ENCODE peak calls at places on chromosome 1, in five cellular contexts. One of them, this sample, is unnamed.

GRCh38 chr1:1023700-1024099 is 3.8 kb downstream of the AGRN start:
- DNase-seq in left ventricle myocardium inferior: no peak
- DNase-seq in body of pancreas: peak; percentile 58
- DNase-seq in M059J: no peak
- DNase-seq in tibial artery: no peak
- DNase-seq in this sample: no peak

GRCh38 chr1:162631546-162632233 is 574 bp upstream of the DDR2 start:
- DNase-seq in left ventricle myocardium inferior: peak; percentile 27
- DNase-seq in body of pancreas: no peak
- DNase-seq in M059J: peak; percentile 27
- DNase-seq in tibial artery: peak; percentile 79
- DNase-seq in this sample: no peak

GRCh38 chr1:234454910-234455309 is 24.1 kb downstream of the TARBP1 start:
- DNase-seq in left ventricle myocardium inferior: no peak
- DNase-seq in body of pancreas: no peak
- DNase-seq in M059J: no peak
- DNase-seq in tibial artery: no peak
- DNase-seq in this sample: no peak

GRCh38 chr1:92623187-92623778 is 136.6 kb upstream of the GFI1 start:
- DNase-seq in left ventricle myocardium inferior: no peak
- DNase-seq in body of pancreas: no peak
- DNase-seq in M059J: peak; percentile 27
- DNase-seq in tibial artery: no peak
- DNase-seq in this sample: no peak

GRCh38 chr1:214282696-214283225 is 1.8 kb downstream of the SMYD2 start:
- DNase-seq in left ventricle myocardium inferior: no peak
- DNase-seq in body of pancreas: no peak
- DNase-seq in M059J: no peak
- DNase-seq in tibial artery: no peak
- DNase-seq in this sample: no peak

GRCh38 chr1:65795311-65795710 is 2.6 kb downstream of the PDE4B start:
- DNase-seq in left ventricle myocardium inferior: no peak
- DNase-seq in body of pancreas: no peak
- DNase-seq in M059J: no peak
- DNase-seq in tibial artery: no peak
- DNase-seq in this sample: no peak

GRCh38 chr1:75083848-75084514 is 50.2 kb upstream of the LHX8 start:
- DNase-seq in left ventricle myocardium inferior: no peak
- DNase-seq in body of pancreas: no peak
- DNase-seq in M059J: peak; percentile 85
- DNase-seq in tibial artery: no peak
- DNase-seq in this sample: no peak

GRCh38 chr1:234608026-234608719 is 1.8 kb downstream of the IRF2BP2 start:
- DNase-seq in left ventricle myocardium inferior: peak; percentile 71
- DNase-seq in body of pancreas: peak; percentile 88
- DNase-seq in M059J: peak; percentile 96
- DNase-seq in tibial artery: peak; percentile 90
- DNase-seq in this sample: peak; percentile 77

GRCh38 chr1:22388666-22389455 is 62.8 kb upstream of the ZBTB40 start:
- DNase-seq in left ventricle myocardium inferior: no peak
- DNase-seq in body of pancreas: no peak
- DNase-seq in M059J: peak; percentile 48
- DNase-seq in tibial artery: no peak
- DNase-seq in this sample: no peak

GRCh38 chr1:216261631-216262030 is 161.6 kb downstream of the USH2A start:
- DNase-seq in left ventricle myocardium inferior: no peak
- DNase-seq in body of pancreas: no peak
- DNase-seq in M059J: no peak
- DNase-seq in tibial artery: no peak
- DNase-seq in this sample: no peak

GRCh38 chr1:94803517-94804441 is 16.4 kb upstream of the SLC44A3 start:
- DNase-seq in left ventricle myocardium inferior: no peak
- DNase-seq in body of pancreas: peak; percentile 37
- DNase-seq in M059J: no peak
- DNase-seq in tibial artery: no peak
- DNase-seq in this sample: no peak

GRCh38 chr1:147758379-147759100 is 1.9 kb downstream of the GJA5 start:
- DNase-seq in left ventricle myocardium inferior: no peak
- DNase-seq in body of pancreas: no peak
- DNase-seq in M059J: no peak
- DNase-seq in tibial artery: no peak
- DNase-seq in this sample: no peak

GRCh38 chr1:3912809-3913685 is 13.0 kb upstream of the C1orf174 start:
- DNase-seq in left ventricle myocardium inferior: no peak
- DNase-seq in body of pancreas: no peak
- DNase-seq in M059J: no peak
- DNase-seq in tibial artery: peak; percentile 48
- DNase-seq in this sample: no peak

GRCh38 chr1:148372731-148373130 is 110.4 kb downstream of the PPIAL4G start:
- DNase-seq in left ventricle myocardium inferior: no peak
- DNase-seq in body of pancreas: no peak
- DNase-seq in M059J: peak; percentile 52
- DNase-seq in tibial artery: no peak
- DNase-seq in this sample: no peak

This sample was measured in NK-92 treated with Interleukin-12 subunit alpha and Interleukin-12 subunit beta, amount 100 ng/mL, for 24 hours.